ENCODE peak calls at places on chromosome 10, in five cellular contexts. X, R, M, Z and J are unnamed samples.

GRCh38 chr10:122307669-122308486 is 36.8 kb downstream of the BTBD16 start:
- DNase-seq in M (no peak), Z (no peak), X (no peak), R (no peak), J (no peak)

GRCh38 chr10:108801775-108802516 is 1121.4 kb downstream of the XPNPEP1 start:
- DNase-seq in M (no peak), R (no peak), X (no peak), Z (no peak), J (no peak)

GRCh38 chr10:132281915-132282666 is 25.7 kb downstream of the STK32C start:
- DNase-seq in M (peak; percentile 59), R (no peak), X (no peak), Z (no peak), J (no peak)

GRCh38 chr10:47348138-47348651 is at the start of gene RBP3:
- DNase-seq in X (no peak), R (no peak), Z (peak; percentile 81), M (peak; percentile 37), J (no peak)

GRCh38 chr10:125159932-125160855 is at the start of gene CTBP2:
- DNase-seq in M (peak; percentile 87), Z (peak; percentile 92), R (no peak), X (no peak), J (no peak)

GRCh38 chr10:73591935-73592699 is 975 bp upstream of the USP54 start:
- DNase-seq in Z (no peak), X (no peak), M (no peak), R (no peak), J (peak; percentile 19)

GRCh38 chr10:96856317-96856716 is 24.2 kb downstream of the LCOR start:
- DNase-seq in X (no peak), Z (no peak), M (no peak), R (no peak), J (no peak)

GRCh38 chr10:114261116-114261515 is 22.1 kb downstream of the VWA2 start:
- DNase-seq in M (no peak), Z (no peak), R (no peak), X (no peak), J (no peak)

GRCh38 chr10:64039208-64039607 is 518.0 kb downstream of the REEP3 start:
- DNase-seq in M (no peak), Z (no peak), X (no peak), R (no peak), J (no peak)